ENCODE peak calls at places on chromosomes 7 and 10, in six cellular contexts. M, J, O, P, R and V are unnamed samples.

GRCh38 chr7:148991536-148991935 is 36.8 kb downstream of the PDIA4 start:
- DNase-seq in O (no peak), M (no peak), R (no peak), J (no peak), P (no peak), V (no peak)

GRCh38 chr10:119541046-119541445 is 1.5 kb downstream of the RGS10 start:
- DNase-seq in O (no peak), R (no peak), M (no peak), J (no peak), P (peak), V (no peak)

GRCh38 chr10:48418189-48418588 is 111.7 kb downstream of the MAPK8 start:
- DNase-seq in R (no peak), M (no peak), J (no peak), O (no peak), P (no peak), V (no peak)

GRCh38 chr7:79307376-79307775 is 146.1 kb downstream of the MAGI2 start:
- DNase-seq in R (no peak), P (no peak), J (no peak), O (no peak), M (no peak), V (no peak)

GRCh38 chr10:126749030-126749655 is 78.7 kb upstream of the C10orf90 start:
- DNase-seq in P (peak), M (no peak), R (peak), O (peak), J (no peak), V (peak)

GRCh38 chr10:122124808-122125207 is 135.8 kb downstream of the TACC2 start:
- DNase-seq in P (no peak), R (no peak), M (no peak), J (no peak), O (no peak), V (no peak)

GRCh38 chr7:139602143-139602722 is 78.7 kb downstream of the CLEC2L start:
- DNase-seq in P (peak), R (no peak), O (peak), M (no peak), J (no peak), V (no peak)

GRCh38 chr10:53894145-53894544 is 906.9 kb downstream of the PCDH15 start:
- DNase-seq in P (no peak), O (no peak), J (no peak), R (no peak), M (no peak), V (no peak)

GRCh38 chr10:118694848-118695247 is 59.9 kb downstream of the CACUL1 start:
- DNase-seq in J (no peak), M (no peak), P (peak), O (no peak), R (no peak), V (no peak)

GRCh38 chr10:100528885-100529472 is 692 bp downstream of the NDUFB8 start:
- DNase-seq in P (peak), J (no peak), M (no peak), R (peak), O (no peak), V (no peak)

GRCh38 chr7:102288285-102288930 is 1.7 kb downstream of the SH2B2 start:
- DNase-seq in O (no peak), P (peak), R (no peak), M (peak), J (no peak), V (peak)
- TF ChIP-seq CTCF in O (no peak), P (peak), R (no peak), M (no peak), J (peak), V (no peak)

GRCh38 chr10:105605873-105606272 is 964.8 kb downstream of the SORCS3 start:
- DNase-seq in R (no peak), M (no peak), O (no peak), P (no peak), J (no peak), V (no peak)

GRCh38 chr10:105605104-105605503 is 964.0 kb downstream of the SORCS3 start:
- DNase-seq in J (no peak), R (no peak), P (no peak), M (no peak), O (no peak), V (no peak)
- TF ChIP-seq CTCF in J (no peak), R (no peak), P (no peak), M (no peak), O (no peak), V (no peak)

GRCh38 chr10:103241262-103242011 is 4.2 kb upstream of the RPEL1 start:
- DNase-seq in O (no peak), M (no peak), R (no peak), J (no peak), P (peak), V (no peak)

GRCh38 chr10:103246328-103246727 is 641 bp downstream of the RPEL1 start:
- DNase-seq in R (no peak), J (no peak), M (no peak), O (no peak), P (peak), V (no peak)

DNA sequence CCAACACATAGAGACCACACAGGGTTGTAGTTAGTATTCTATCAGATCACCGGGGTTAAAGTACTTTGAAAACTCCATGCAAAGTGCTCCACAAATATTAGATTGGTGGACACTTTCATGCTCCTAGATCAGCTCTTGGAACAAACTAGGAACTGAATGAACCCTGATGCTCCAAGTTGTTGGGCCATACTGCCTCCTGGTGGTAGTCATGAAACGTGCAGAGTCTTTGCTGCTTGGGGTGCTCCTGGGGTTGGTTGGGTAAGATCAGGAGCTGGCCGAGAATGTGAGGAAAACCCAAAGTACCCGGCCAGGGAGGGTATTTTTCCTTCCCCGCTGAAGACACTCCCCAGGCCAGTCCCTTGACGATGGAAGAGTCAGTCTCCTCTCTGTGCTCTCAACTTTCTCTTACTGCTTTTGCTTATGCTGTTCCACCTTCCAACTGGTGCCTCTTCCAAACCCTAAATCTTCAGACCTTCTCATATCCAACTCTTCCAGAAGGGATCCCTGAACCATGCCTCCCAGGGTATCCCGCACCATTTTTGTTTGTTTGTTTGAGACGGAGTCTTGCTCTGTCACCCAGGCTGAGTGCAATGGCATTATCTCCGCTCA is 920 bp upstream of the RPEL1 start:
- DNase-seq in M (peak), P (peak), O (peak), J (peak), R (peak), V (peak)
- TF ChIP-seq CTCF in M (peak), P (peak), O (peak), J (peak), R (peak), V (peak)

DNA sequence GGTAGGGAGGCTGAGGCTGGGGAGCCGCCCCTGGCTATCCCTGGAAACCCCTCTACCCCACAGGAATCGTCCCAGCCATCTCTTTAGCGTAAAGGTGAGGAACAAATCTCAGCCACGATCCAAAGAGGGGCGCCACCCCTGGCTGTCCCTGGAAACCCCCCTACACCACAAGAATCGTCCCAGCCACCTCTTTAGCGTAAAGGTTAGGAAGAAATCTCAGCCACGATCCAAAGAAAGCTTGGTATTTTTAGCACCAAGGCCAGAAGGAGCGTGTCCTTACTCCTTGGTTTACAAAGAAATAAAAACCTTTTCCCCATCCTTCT is 757 bp upstream of the TSPAN14 start:
- DNase-seq in R (no peak), M (peak), J (no peak), O (no peak), P (no peak), V (no peak)
- TF ChIP-seq CTCF in R (no peak), M (no peak), J (no peak), O (no peak), P (no peak), V (no peak)

GRCh38 chr7:1439373-1440363 is 19.6 kb downstream of the MICALL2 start:
- DNase-seq in O (no peak), J (no peak), M (no peak), R (no peak), P (no peak), V (no peak)
- TF ChIP-seq CTCF in O (no peak), J (no peak), M (no peak), R (no peak), P (no peak), V (no peak)

DNA sequence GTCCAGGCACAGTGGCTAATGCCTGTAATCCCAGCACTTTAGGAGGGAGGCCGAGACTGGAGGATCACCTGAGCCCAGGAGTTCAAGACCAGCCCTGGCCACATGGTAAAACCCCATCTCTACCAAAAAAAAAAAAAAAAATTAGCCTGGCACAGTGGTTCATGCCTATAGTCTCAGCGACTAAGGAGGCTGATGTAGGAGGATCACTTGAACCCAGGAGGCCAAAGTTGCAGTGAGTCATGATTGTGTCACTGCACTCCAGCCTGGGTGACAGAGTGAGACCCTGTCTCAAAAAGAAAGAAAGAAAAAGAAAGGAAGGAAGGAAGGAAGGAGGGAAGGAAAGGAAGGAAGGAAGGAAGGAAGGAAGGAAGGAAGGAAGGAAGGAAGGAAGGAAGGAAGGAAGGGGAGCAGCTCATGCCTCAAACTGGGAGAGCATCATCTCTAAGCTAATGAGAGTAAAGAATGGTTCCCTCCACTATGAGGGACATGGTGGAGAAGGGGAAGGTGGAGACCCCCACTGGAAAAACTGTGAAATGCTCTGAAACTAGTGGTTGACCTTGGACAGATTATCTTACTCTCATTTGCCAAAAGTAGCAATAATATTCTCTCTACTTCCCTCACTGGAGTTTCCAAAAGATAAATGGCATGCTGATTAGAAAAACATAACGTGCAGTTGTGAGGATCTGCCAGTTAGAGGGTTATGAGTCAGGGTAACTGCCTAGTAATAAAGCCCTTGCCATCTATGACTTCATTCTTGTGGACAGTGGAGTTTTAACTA is 16.8 kb downstream of the GIMAP5 start:
- DNase-seq in M (no peak), J (no peak), P (no peak), O (peak), R (no peak), V (no peak)
- TF ChIP-seq CTCF in M (no peak), J (peak), P (no peak), O (no peak), R (peak), V (no peak)

DNA sequence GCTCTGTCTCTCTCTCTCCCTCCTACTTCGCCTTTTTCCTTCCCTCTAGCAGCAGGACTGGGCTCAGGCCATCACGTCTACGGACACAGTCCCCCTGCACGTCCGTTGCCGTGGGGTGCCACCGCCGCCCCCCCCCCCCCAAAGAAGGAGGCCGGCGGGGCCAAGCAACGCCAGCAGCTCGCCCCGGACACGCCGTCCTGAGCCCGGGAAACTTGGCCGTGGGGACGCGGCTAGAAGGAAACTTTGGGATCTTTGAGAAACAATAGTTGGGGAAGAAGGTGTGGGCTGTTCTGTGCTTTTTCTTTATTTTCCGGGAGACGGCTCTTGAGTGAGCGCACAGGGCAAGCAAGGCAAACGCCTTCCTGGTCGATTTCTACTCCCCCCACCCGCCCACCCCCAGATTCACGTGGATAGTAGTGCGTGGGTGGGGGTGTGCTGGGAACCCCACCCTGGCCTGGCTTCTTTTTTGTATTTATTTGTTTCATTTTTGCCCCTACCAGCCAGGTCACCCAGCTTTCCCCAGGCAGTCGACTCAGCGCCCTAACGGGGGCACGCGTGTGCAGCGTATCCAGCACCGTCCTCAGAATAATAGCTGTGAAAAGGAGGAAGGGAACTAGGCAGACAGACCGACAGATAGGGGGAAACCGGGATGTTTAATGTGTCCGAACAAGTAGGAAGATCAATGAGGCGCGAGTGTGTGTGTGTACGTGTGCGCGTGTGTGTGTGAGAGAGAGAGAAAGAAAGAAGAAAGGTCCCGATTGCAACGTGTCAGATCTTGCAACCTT is 1.4 kb downstream of the MXI1 start:
- DNase-seq in O (peak), P (peak), J (no peak), M (peak), R (peak), V (no peak)
- TF ChIP-seq CTCF in O (no peak), P (peak), J (peak), M (no peak), R (no peak), V (no peak)